ENCODE peak calls at places on chromosomes 2 and 18, in nine cellular contexts. L is vagina, U is lower lobe of right lung, V is MM.1S, X is endothelial cell, F is psoas muscle, Z is ovary, H is WTC11, C is GM12865. W is an unnamed sample.

GRCh38 chr2:36329251-36329650 is 26.3 kb upstream of the CRIM1 start:
- DNase-seq in L (no peak), U (no peak), V (no peak), X (no peak), F (no peak), Z (no peak), H (no peak), C (no peak), W (no peak)

GRCh38 chr2:47620717-47621437 is 162.1 kb upstream of the MSH6 start:
- DNase-seq in L (no peak), U (no peak), V (no peak), X (no peak), F (no peak), Z (no peak), H (no peak), C (no peak), W (no peak)

GRCh38 chr2:56100791-56101312 is 82.9 kb upstream of the CCDC85A start:
- DNase-seq in L (no peak), U (no peak), V (peak), X (no peak), F (no peak), Z (no peak), H (no peak), C (no peak), W (no peak)

GRCh38 chr2:17667898-17668297 is 85.7 kb downstream of the SMC6 start:
- DNase-seq in L (no peak), U (no peak), V (no peak), X (no peak), F (no peak), Z (no peak), H (no peak), C (no peak), W (no peak)

GRCh38 chr2:135175177-135175576 is 123.1 kb downstream of the RAB3GAP1 start:
- DNase-seq in L (no peak), U (no peak), V (no peak), X (no peak), F (no peak), Z (no peak), H (no peak), C (no peak), W (no peak)

GRCh38 chr18:58451115-58451971 is 177.5 kb downstream of the ALPK2 start:
- DNase-seq in L (no peak), U (no peak), V (no peak), X (no peak), F (no peak), Z (no peak), H (no peak), C (no peak), W (no peak)

GRCh38 chr2:99404039-99404799 is 67.0 kb downstream of the EIF5B start:
- DNase-seq in L (no peak), U (no peak), V (no peak), X (peak), F (no peak), Z (no peak), H (peak), C (no peak), W (no peak)

GRCh38 chr2:69619725-69620124 is 23.8 kb downstream of the AAK1 start:
- DNase-seq in L (no peak), U (no peak), V (no peak), X (no peak), F (no peak), Z (no peak), H (no peak), C (peak), W (no peak)

GRCh38 chr18:35267161-35267651 is 22.8 kb downstream of the ZSCAN30 start:
- DNase-seq in L (no peak), U (peak), V (no peak), X (peak), F (peak), Z (peak), H (peak), C (no peak), W (peak)

GRCh38 chr18:36377626-36378025 is 80.1 kb downstream of the FHOD3 start:
- DNase-seq in L (no peak), U (no peak), V (no peak), X (no peak), F (no peak), Z (no peak), H (no peak), C (no peak), W (peak)

GRCh38 chr18:35703043-35703688 is 121.6 kb downstream of the GALNT1 start:
- DNase-seq in L (no peak), U (no peak), V (no peak), X (no peak), F (no peak), Z (no peak), H (no peak), C (no peak), W (no peak)

GRCh38 chr2:57987835-57988573 is 58.6 kb upstream of the VRK2 start:
- DNase-seq in L (no peak), U (no peak), V (no peak), X (no peak), F (no peak), Z (no peak), H (no peak), C (no peak), W (no peak)

GRCh38 chr2:8076453-8077284 is 605.2 kb upstream of the ID2 start:
- DNase-seq in L (no peak), U (no peak), V (peak), X (no peak), F (no peak), Z (no peak), H (no peak), C (peak), W (no peak)

GRCh38 chr2:9663008-9663879 is 32.4 kb upstream of the YWHAQ start:
- DNase-seq in L (no peak), U (no peak), V (peak), X (no peak), F (no peak), Z (no peak), H (no peak), C (peak), W (no peak)

GRCh38 chr2:203565076-203565475 is 30.0 kb upstream of the RAPH1 start:
- DNase-seq in L (no peak), U (no peak), V (no peak), X (no peak), F (no peak), Z (no peak), H (no peak), C (no peak), W (no peak)

GRCh38 chr2:66024396-66024795 is 410.5 kb upstream of the MEIS1 start:
- DNase-seq in L (no peak), U (no peak), V (no peak), X (no peak), F (no peak), Z (no peak), H (peak), C (no peak), W (no peak)

GRCh38 chr18:70494524-70494923 is 205.7 kb downstream of the SOCS6 start:
- DNase-seq in L (no peak), U (no peak), V (no peak), X (no peak), F (no peak), Z (no peak), H (no peak), C (no peak), W (no peak)

GRCh38 chr18:2878656-2879330 is 32.0 kb downstream of the EMILIN2 start:
- DNase-seq in L (no peak), U (no peak), V (no peak), X (no peak), F (no peak), Z (no peak), H (no peak), C (no peak), W (peak)

GRCh38 chr2:28274911-28275685 is 117.6 kb upstream of the FOSL2 start:
- DNase-seq in L (no peak), U (no peak), V (no peak), X (peak), F (no peak), Z (no peak), H (peak), C (peak), W (no peak)

GRCh38 chr2:67037655-67038054 is 359.5 kb upstream of the ETAA1 start:
- DNase-seq in L (no peak), U (no peak), V (no peak), X (no peak), F (no peak), Z (no peak), H (no peak), C (no peak), W (no peak)

GRCh38 chr2:13492262-13492661 is 775.5 kb downstream of the TRIB2 start:
- DNase-seq in L (no peak), U (no peak), V (no peak), X (no peak), F (no peak), Z (no peak), H (no peak), C (no peak), W (no peak)

GRCh38 chr2:163236553-163236952 is 398.0 kb upstream of the KCNH7 start:
- DNase-seq in L (no peak), U (no peak), V (no peak), X (no peak), F (no peak), Z (no peak), H (no peak), C (no peak), W (no peak)

GRCh38 chr2:191018663-191019119 is 4.7 kb upstream of the STAT1 start:
- DNase-seq in L (no peak), U (no peak), V (no peak), X (no peak), F (no peak), Z (no peak), H (no peak), C (no peak), W (no peak)

GRCh38 chr2:98571796-98572195 is 36.5 kb downstream of the COA5 start:
- DNase-seq in L (no peak), U (no peak), V (no peak), X (no peak), F (no peak), Z (no peak), H (no peak), C (no peak), W (no peak)

GRCh38 chr2:231191896-231192872 is 6.2 kb upstream of the ARMC9 start:
- DNase-seq in L (no peak), U (peak), V (no peak), X (peak), F (peak), Z (peak), H (peak), C (peak), W (peak)

GRCh38 chr2:189050110-189050712 is 76.0 kb downstream of the COL3A1 start:
- DNase-seq in L (no peak), U (no peak), V (no peak), X (no peak), F (no peak), Z (no peak), H (no peak), C (no peak), W (no peak)

GRCh38 chr18:28115149-28115550 is 61.8 kb downstream of the CDH2 start:
- DNase-seq in L (no peak), U (no peak), V (no peak), X (no peak), F (no peak), Z (no peak), H (no peak), C (no peak), W (no peak)

GRCh38 chr2:230690439-230690838 is 22.2 kb upstream of the CAB39 start:
- DNase-seq in L (no peak), U (peak), V (no peak), X (no peak), F (peak), Z (peak), H (no peak), C (no peak), W (no peak)

GRCh38 chr2:138329167-138329566 is 172.4 kb upstream of the SPOPL start:
- DNase-seq in L (no peak), U (no peak), V (no peak), X (no peak), F (no peak), Z (no peak), H (no peak), C (no peak), W (no peak)

GRCh38 chr2:47031909-47032668 is 116.5 kb upstream of the MCFD2 start:
- DNase-seq in L (no peak), U (no peak), V (no peak), X (no peak), F (no peak), Z (no peak), H (no peak), C (no peak), W (no peak)

GRCh38 chr2:96254592-96254991 is 11.2 kb downstream of the TMEM127 start:
- DNase-seq in L (no peak), U (no peak), V (no peak), X (no peak), F (peak), Z (no peak), H (no peak), C (no peak), W (no peak)

GRCh38 chr2:203681978-203682377 is 24.5 kb upstream of the CD28 start:
- DNase-seq in L (no peak), U (no peak), V (no peak), X (no peak), F (no peak), Z (no peak), H (no peak), C (no peak), W (no peak)

GRCh38 chr2:120820885-120821279 is 85.2 kb downstream of the GLI2 start:
- DNase-seq in L (no peak), U (no peak), V (peak), X (no peak), F (peak), Z (peak), H (no peak), C (peak), W (no peak)
- TF ChIP-seq CTCF in L (no peak), U (no peak), V (no peak), X (no peak), F (no peak), Z (no peak), H (no peak), C (no peak), W (no peak)

GRCh38 chr18:63823516-63824219 is 48.5 kb downstream of the SERPINB7 start:
- DNase-seq in L (no peak), U (peak), V (no peak), X (no peak), F (no peak), Z (no peak), H (peak), C (peak), W (no peak)
- TF ChIP-seq CTCF in L (no peak), U (peak), V (peak), X (peak), F (no peak), Z (no peak), H (peak), C (peak), W (peak)

GRCh38 chr2:45943231-45944044 is 292.0 kb downstream of the PRKCE start:
- DNase-seq in L (no peak), U (no peak), V (no peak), X (no peak), F (no peak), Z (no peak), H (peak), C (no peak), W (no peak)
- TF ChIP-seq CTCF in L (no peak), U (no peak), V (no peak), X (no peak), F (no peak), Z (no peak), H (no peak), C (no peak), W (no peak)

DNA sequence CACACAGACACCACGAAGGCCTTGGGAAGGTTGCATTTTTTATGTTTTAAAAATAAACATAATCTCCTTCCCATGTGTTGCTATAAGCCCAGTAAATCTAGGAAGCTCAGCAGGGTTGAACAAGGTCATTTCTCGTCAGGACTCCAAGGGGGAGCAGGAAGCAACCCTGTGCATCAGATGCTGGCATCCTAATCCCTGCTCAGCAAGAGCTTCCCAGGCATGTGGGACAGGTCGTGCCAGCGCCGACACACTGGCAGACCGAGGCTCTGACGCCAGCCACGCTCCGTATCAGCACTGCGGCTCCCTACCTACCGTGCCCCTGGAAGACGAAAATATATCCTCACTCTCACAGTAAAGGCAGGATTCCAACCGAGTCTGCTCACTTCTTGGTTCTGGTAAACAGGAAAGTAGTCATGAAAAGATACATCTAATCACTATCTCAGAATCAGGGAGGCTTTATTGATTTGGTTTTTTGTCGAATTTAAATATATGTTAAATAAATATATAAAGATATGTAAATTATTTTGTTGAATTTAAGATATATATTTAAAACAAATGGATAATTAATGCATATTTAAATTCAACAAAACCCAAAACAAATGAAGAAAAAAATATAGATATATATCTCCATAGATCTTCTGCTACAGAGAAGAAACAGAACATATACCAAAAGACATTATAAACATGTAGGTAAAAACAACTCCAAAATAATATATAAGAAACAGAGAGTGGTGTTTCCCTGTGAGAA is 61.4 kb downstream of the TXNL1 start:
- DNase-seq in L (no peak), U (no peak), V (no peak), X (no peak), F (no peak), Z (no peak), H (no peak), C (no peak), W (no peak)
- TF ChIP-seq CTCF in L (no peak), U (no peak), V (no peak), X (no peak), F (no peak), Z (no peak), H (no peak), C (no peak), W (no peak)

GRCh38 chr2:61175036-61175435 is 13.0 kb downstream of the C2orf74 start:
- DNase-seq in L (no peak), U (no peak), V (no peak), X (no peak), F (no peak), Z (no peak), H (no peak), C (no peak), W (no peak)

GRCh38 chr2:61178603-61179545 is 16.9 kb downstream of the C2orf74 start:
- DNase-seq in L (no peak), U (peak), V (peak), X (no peak), F (no peak), Z (no peak), H (no peak), C (peak), W (no peak)

GRCh38 chr2:61177727-61178549 is 15.9 kb downstream of the C2orf74 start:
- DNase-seq in L (no peak), U (peak), V (peak), X (peak), F (peak), Z (no peak), H (peak), C (peak), W (peak)

GRCh38 chr2:61179701-61180639 is 18.0 kb downstream of the C2orf74 start:
- DNase-seq in L (no peak), U (no peak), V (no peak), X (no peak), F (peak), Z (peak), H (no peak), C (no peak), W (no peak)

DNA sequence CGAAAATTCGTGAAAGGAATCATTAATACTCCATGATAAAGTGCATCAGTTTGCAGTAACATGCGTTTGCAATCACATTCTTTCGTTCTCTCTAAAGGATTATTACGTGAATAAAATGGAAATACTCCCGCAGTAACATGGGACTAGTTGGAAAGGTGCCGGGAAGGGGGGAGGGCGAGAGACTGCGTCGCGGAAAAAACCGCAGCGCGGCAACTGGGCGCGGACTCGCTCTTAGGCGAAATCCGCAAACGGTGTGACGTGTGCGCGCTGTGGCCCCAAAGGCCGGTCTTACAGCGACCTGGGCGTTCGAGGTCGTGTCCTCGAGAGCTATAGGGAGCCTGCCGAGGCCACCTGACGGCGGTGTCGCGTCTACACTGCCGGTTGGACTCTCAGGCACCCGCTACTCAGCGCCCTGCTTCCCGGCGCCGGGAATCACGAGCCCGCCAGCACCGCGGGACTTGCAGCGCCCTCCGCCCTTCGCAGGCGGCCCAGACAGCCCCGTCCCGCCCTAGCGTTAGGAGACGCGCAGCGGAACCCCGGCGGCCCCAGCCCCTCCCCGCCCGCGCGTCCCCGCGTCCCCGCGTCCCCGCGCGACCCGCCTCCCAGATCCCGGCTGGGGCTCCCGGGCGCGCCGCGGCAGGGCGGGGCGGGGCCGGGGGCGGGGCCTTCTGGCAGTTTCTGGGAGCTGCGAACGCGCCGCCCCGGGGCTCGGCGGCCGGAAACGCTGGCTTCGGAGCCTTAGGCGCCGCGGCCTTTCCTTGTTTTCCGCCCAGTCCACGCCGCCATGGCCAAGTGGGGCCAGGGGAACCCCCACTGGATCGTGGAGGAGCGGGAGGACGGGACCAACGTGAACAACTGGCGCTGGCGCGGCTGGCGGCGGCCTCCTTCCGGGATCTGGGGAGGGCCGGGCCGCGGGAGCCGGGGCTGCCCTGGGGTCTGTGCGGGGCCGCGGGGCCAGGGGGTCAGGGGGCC is 15.1 kb downstream of the C2orf74 start:
- DNase-seq in L (no peak), U (peak), V (peak), X (peak), F (peak), Z (peak), H (peak), C (peak), W (peak)
- TF ChIP-seq CTCF in L (no peak), U (no peak), V (no peak), X (no peak), F (no peak), Z (peak), H (no peak), C (no peak), W (no peak)